ENCODE peak calls at places on chromosome 4, in four cellular contexts. E, H, W and D are unnamed samples.

GRCh38 chr4:8294036-8294435 is 24.5 kb downstream of the HTRA3 start:
- DNase-seq in E (no peak), H (no peak), W (no peak), D (no peak)

GRCh38 chr4:137678796-137679195 is 146.5 kb upstream of the PCDH18 start:
- DNase-seq in E (no peak), H (peak), W (no peak), D (no peak)

GRCh38 chr4:8905773-8906667 is 34.4 kb upstream of the HMX1 start:
- DNase-seq in E (no peak), H (no peak), W (no peak), D (no peak)

GRCh38 chr4:23388699-23389395 is 501.0 kb downstream of the PPARGC1A start:
- DNase-seq in E (no peak), H (no peak), W (no peak), D (no peak)

GRCh38 chr4:102616661-102617060 is 115.5 kb downstream of the NFKB1 start:
- DNase-seq in E (no peak), H (no peak), W (no peak), D (peak)

GRCh38 chr4:81510643-81511189 is 39.0 kb upstream of the RASGEF1B start:
- DNase-seq in E (no peak), H (no peak), W (no peak), D (no peak)

GRCh38 chr4:7367894-7368293 is 66.8 kb downstream of the PSAPL1 start:
- DNase-seq in E (no peak), H (no peak), W (no peak), D (no peak)

GRCh38 chr4:122710434-122711308 is 21.8 kb upstream of the BBS12 start:
- DNase-seq in E (no peak), H (peak), W (no peak), D (peak)

GRCh38 chr4:82780398-82781231 is 18.0 kb downstream of the SCD5 start:
- DNase-seq in E (peak), H (peak), W (no peak), D (peak)

GRCh38 chr4:24745172-24745895 is 50.0 kb upstream of the SOD3 start:
- DNase-seq in E (no peak), H (no peak), W (no peak), D (no peak)

GRCh38 chr4:112817933-112818921 is 181.3 kb downstream of the LARP7 start:
- DNase-seq in E (peak), H (peak), W (peak), D (peak)

GRCh38 chr4:66572949-66573348 is 902.7 kb upstream of the EPHA5 start:
- DNase-seq in E (no peak), H (peak), W (no peak), D (no peak)

GRCh38 chr4:88144866-88145300 is 13.6 kb downstream of the ABCG2 start:
- DNase-seq in E (no peak), H (no peak), W (no peak), D (no peak)
- H3K4me2 ChIP-seq in E (no peak), H (no peak), W (no peak), D (no peak)

GRCh38 chr4:40607224-40607623 is 22.4 kb downstream of the RBM47 start:
- DNase-seq in E (no peak), H (peak), W (no peak), D (no peak)
- TF ChIP-seq FOS in E (no peak), H (no peak), W (no peak), D (no peak)

DNA sequence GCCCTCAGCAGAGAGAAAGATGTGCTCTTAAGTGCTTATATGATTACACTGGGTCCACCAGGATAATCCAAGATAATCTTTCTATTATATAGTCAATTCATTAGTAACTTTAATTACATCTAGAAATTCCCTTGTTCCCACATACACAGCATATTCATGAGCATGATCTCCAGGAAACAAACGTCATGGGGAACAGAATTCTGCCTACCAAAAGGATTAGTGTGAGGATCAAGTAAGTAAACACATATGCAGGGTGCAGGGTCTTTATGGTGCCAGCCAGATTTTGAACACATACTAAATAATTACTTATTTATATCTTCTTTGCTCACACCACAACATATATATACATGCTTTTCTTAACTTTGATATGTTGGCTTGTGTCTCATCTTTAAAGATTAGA is 169.1 kb downstream of the KCTD8 start:
- DNase-seq in E (no peak), H (no peak), W (no peak), D (no peak)
- H3K4me2 ChIP-seq in E (no peak), H (no peak), W (no peak), D (no peak)

GRCh38 chr4:139857977-139858376 is 192.4 kb downstream of the MGST2 start:
- DNase-seq in E (no peak), H (no peak), W (no peak), D (no peak)

GRCh38 chr4:139858436-139859225 is 193.0 kb downstream of the MGST2 start:
- DNase-seq in E (no peak), H (no peak), W (peak), D (no peak)

GRCh38 chr4:139859876-139860275 is 194.3 kb downstream of the MGST2 start:
- DNase-seq in E (no peak), H (no peak), W (no peak), D (no peak)

GRCh38 chr4:139860435-139861024 is 194.9 kb downstream of the MGST2 start:
- DNase-seq in E (no peak), H (no peak), W (no peak), D (no peak)

GRCh38 chr4:139857021-139857420 is 191.4 kb downstream of the MGST2 start:
- DNase-seq in E (no peak), H (peak), W (no peak), D (peak)
- TF ChIP-seq FOS in E (no peak), H (no peak), W (no peak), D (no peak)

GRCh38 chr4:80208606-80209005 is 11.3 kb downstream of the PRDM8 start:
- DNase-seq in E (no peak), H (peak), W (no peak), D (no peak)

GRCh38 chr4:80206111-80206510 is 8.8 kb downstream of the PRDM8 start:
- DNase-seq in E (no peak), H (no peak), W (no peak), D (no peak)

GRCh38 chr4:80206541-80207171 is 9.4 kb downstream of the PRDM8 start:
- DNase-seq in E (no peak), H (peak), W (no peak), D (peak)

GRCh38 chr4:80207664-80208063 is 10.4 kb downstream of the PRDM8 start:
- DNase-seq in E (no peak), H (no peak), W (no peak), D (no peak)

GRCh38 chr4:80207172-80207583 is 9.9 kb downstream of the PRDM8 start:
- DNase-seq in E (no peak), H (no peak), W (no peak), D (no peak)
- H3K4me2 ChIP-seq in E (no peak), H (no peak), W (no peak), D (no peak)

GRCh38 chr4:128658214-128658621 is 151.3 kb upstream of the JADE1 start:
- DNase-seq in E (no peak), H (no peak), W (peak), D (no peak)
- TF ChIP-seq FOS in E (no peak), H (no peak), W (no peak), D (no peak)

GRCh38 chr4:11743236-11743635 is 314.5 kb upstream of the HS3ST1 start:
- DNase-seq in E (no peak), H (peak), W (no peak), D (peak)

GRCh38 chr4:11746734-11747133 is 318.0 kb upstream of the HS3ST1 start:
- DNase-seq in E (no peak), H (no peak), W (no peak), D (no peak)

GRCh38 chr4:11743961-11744360 is 315.3 kb upstream of the HS3ST1 start:
- DNase-seq in E (no peak), H (no peak), W (no peak), D (peak)

DNA sequence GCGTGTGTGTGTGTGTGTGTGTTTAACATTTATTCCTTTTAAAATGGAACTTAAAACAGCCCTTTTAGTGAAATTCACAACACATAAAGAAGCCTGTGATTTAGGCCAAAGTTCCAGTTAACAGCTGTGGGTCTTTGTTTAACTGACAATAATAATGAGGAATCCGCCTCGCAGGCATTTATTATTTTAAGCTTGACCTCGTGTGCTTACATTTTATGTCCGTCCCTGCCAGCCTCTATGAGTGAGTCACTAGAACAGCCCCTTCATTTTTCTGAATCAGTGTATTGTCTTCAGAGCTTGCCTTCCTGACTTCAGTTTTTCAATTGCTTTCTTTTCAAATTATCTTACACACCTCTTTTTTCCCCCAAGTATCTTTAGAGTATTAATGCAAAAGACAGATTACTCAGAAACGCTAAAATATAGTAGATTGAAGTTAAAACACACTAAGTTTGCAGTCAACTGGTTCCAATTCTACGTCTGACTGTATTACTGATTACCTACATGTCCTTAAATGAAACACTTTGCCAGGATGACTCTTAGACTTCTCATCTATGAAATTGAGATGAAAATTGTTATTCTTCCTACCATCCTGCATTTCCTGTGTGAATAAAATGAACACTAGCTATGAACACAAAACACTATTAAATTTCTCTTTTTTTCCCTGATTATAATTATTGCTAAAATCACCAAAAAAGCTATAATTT is 319.6 kb upstream of the HS3ST1 start:
- DNase-seq in E (no peak), H (peak), W (no peak), D (peak)
- H3K4me2 ChIP-seq in E (no peak), H (peak), W (no peak), D (peak)

DNA sequence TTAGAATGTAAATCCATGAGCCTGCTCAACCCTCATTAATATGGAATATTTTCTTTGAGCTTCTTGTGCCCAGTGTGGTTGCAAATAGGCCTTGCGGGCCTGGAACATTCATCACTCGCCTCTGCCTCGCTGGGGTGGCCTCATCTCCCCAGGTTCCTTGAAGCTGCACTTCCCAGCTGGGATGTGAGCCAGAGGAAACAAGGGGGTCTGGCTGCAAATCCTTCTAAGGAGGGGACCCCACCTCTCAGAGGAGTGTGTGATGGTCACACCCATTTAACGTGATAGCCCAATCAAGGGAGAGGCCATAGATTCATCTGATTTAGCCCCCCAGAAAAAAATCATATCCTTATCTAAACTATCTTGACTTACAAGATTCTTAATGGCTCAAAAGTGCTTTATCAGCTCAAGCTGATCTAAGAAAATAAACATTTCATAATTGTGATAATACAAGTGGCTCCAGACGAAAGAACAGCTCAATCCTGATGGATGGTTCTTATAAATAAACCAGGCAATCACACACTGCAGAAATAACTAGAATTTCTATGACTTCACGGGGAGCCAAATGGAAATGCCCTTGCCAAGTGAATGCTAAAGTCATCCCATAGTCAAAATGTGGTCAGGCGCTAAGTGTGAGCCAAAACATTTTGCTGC is 189.9 kb downstream of the PTTG2 start:
- DNase-seq in E (no peak), H (peak), W (no peak), D (no peak)
- TF ChIP-seq FOS in E (no peak), H (no peak), W (no peak), D (no peak)

DNA sequence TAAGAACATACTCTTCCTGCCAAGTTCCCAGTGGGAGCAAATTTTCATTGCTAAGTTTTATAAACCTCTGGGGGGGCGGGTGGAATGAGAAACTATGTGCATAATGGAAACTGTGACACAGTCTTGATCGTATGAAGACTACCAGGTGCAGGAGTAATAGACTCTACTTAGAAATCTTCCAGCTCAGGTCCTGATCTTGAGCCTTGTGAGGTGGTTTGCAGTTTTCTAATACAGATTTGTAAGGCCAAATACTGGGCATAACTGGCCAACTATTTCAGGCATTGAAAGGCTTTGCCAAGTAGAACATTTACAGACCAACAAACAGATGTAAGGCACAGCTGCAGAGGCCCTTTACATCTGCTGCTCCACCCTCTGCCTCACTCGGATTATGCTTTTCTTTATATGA is 89.7 kb upstream of the CBR4 start:
- DNase-seq in E (no peak), H (peak), W (peak), D (peak)
- H3K4me2 ChIP-seq in E (no peak), H (no peak), W (no peak), D (peak)